ENCODE peak calls at places on chromosomes 1 and 21, in seven cellular contexts. U is GM10248, H is HFFc6, P is astrocyte of the cerebellum, B is AG09309, F is mucosa of descending colon, D is left ventricle myocardium inferior. O is an unnamed sample.

GRCh38 chr1:178536329-178536728 is 23.4 kb downstream of the TEX35 start:
- DNase-seq in F (peak), D (no peak), B (no peak), U (no peak), H (no peak), P (no peak), O (no peak)

GRCh38 chr1:10252508-10252907 is 42.1 kb downstream of the KIF1B start:
- DNase-seq in B (no peak), H (peak), U (no peak), P (no peak), F (no peak), D (no peak), O (no peak)

GRCh38 chr1:183996036-183996376 is 41.5 kb downstream of the COLGALT2 start:
- DNase-seq in P (no peak), H (no peak), F (no peak), U (no peak), D (no peak), B (no peak), O (no peak)

GRCh38 chr21:39670741-39671140 is 58.0 kb downstream of the B3GALT5 start:
- DNase-seq in P (no peak), B (no peak), H (no peak), U (no peak), D (no peak), F (no peak), O (no peak)

GRCh38 chr1:110011527-110012041 is 22.8 kb upstream of the STRIP1 start:
- DNase-seq in B (no peak), U (peak), H (peak), P (peak), D (no peak), F (peak), O (peak)

GRCh38 chr1:213391445-213391844 is 340.4 kb downstream of the RPS6KC1 start:
- DNase-seq in P (no peak), D (no peak), B (no peak), U (no peak), F (no peak), H (no peak), O (no peak)

GRCh38 chr1:36948147-36948546 is 86.2 kb downstream of the GRIK3 start:
- DNase-seq in U (no peak), P (no peak), H (no peak), D (no peak), B (no peak), F (no peak), O (no peak)

GRCh38 chr1:157262422-157262821 is 124.2 kb upstream of the ETV3 start:
- DNase-seq in D (no peak), H (no peak), U (no peak), B (no peak), P (no peak), F (no peak), O (no peak)

GRCh38 chr1:1630965-1631792 is 794 bp upstream of the MMP23B start:
- DNase-seq in U (no peak), H (no peak), P (no peak), F (peak), D (peak), B (no peak), O (peak)

GRCh38 chr1:154865442-154866256 is 4.4 kb downstream of the KCNN3 start:
- DNase-seq in B (no peak), P (no peak), F (no peak), U (no peak), H (no peak), D (no peak), O (no peak)

GRCh38 chr1:9593492-9594465 is 5.1 kb downstream of the TMEM201 start:
- DNase-seq in U (peak), F (peak), H (peak), D (peak), P (no peak), B (no peak), O (peak)

GRCh38 chr1:44418022-44418673 is 13.1 kb downstream of the RNF220 start:
- DNase-seq in D (no peak), U (no peak), F (no peak), P (no peak), B (no peak), H (no peak), O (no peak)

GRCh38 chr1:11981378-11982009 is 1.2 kb downstream of the MFN2 start:
- DNase-seq in P (no peak), F (no peak), B (no peak), D (no peak), H (peak), U (no peak), O (no peak)

GRCh38 chr1:222877854-222878253 is 63.0 kb downstream of the DISP1 start:
- DNase-seq in P (no peak), H (no peak), B (no peak), U (no peak), D (no peak), F (no peak), O (no peak)

GRCh38 chr1:84479998-84480397 is 932 bp downstream of the RPF1 start:
- DNase-seq in P (no peak), B (no peak), H (no peak), F (no peak), D (no peak), U (no peak), O (peak)

GRCh38 chr1:151846062-151846568 is 6.5 kb upstream of the C2CD4D start:
- DNase-seq in D (no peak), P (no peak), F (no peak), B (no peak), H (peak), U (no peak), O (peak)

GRCh38 chr1:37575692-37576091 is 19.0 kb downstream of the DNALI1 start:
- DNase-seq in B (no peak), H (peak), P (no peak), U (no peak), F (no peak), D (no peak), O (no peak)

GRCh38 chr1:244022301-244022700 is 28.8 kb upstream of the ZBTB18 start:
- DNase-seq in D (no peak), F (no peak), B (peak), P (no peak), U (no peak), H (peak), O (no peak)

GRCh38 chr1:50099654-50100053 is 9.1 kb upstream of the ELAVL4 start:
- DNase-seq in F (no peak), H (no peak), P (no peak), B (no peak), U (no peak), D (no peak), O (no peak)

GRCh38 chr1:218369688-218370511 is 24.8 kb downstream of the TGFB2 start:
- DNase-seq in U (no peak), D (no peak), F (no peak), B (no peak), H (peak), P (no peak), O (no peak)

GRCh38 chr1:25875154-25875855 is at the start of gene PAQR7:
- DNase-seq in F (peak), B (no peak), U (peak), P (no peak), D (peak), H (peak), O (peak)
- TF ChIP-seq CTCF in F (no peak), B (no peak), U (peak), P (peak), D (peak), H (peak), O (no peak)

GRCh38 chr1:231465051-231465450 is 43.0 kb upstream of the EGLN1 start:
- DNase-seq in F (no peak), B (no peak), U (no peak), H (no peak), P (no peak), D (no peak), O (peak)

GRCh38 chr1:231463541-231463940 is 41.5 kb upstream of the EGLN1 start:
- DNase-seq in P (no peak), B (no peak), F (no peak), U (no peak), H (no peak), D (no peak), O (no peak)

GRCh38 chr1:231460614-231461013 is 38.5 kb upstream of the EGLN1 start:
- DNase-seq in U (peak), B (no peak), P (peak), D (no peak), H (no peak), F (peak), O (peak)
- TF ChIP-seq CTCF in U (no peak), B (no peak), P (no peak), D (no peak), H (no peak), F (no peak), O (no peak)

DNA sequence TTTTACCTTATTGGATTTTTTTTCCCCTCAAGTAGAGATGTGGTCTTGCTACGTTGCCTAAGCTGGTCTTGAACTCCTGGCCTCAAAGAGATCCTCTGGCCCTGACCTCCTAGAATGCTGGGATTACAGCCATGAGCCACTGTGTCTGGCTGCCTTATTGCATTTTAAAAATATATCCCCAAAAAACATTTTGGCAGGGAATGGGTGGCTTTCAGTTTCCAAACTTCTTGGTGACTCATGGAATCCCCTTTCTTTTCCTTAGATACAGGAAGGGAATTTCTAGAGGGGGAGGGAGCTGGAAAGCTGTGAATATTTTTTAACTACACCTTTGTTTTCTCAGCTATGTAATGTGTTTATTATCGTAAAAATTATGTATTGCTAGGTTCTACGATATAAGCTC is 73.3 kb downstream of the SNRPE start:
- DNase-seq in F (no peak), U (no peak), B (no peak), P (no peak), D (no peak), H (no peak), O (no peak)
- TF ChIP-seq CTCF in F (no peak), U (no peak), B (no peak), P (no peak), D (no peak), H (no peak), O (no peak)

GRCh38 chr1:34400690-34401089 is 224.0 kb downstream of the C1orf94 start:
- DNase-seq in U (no peak), B (no peak), D (no peak), F (peak), P (no peak), H (no peak), O (no peak)

GRCh38 chr1:34398205-34398915 is 221.7 kb downstream of the C1orf94 start:
- DNase-seq in U (no peak), F (no peak), H (no peak), P (no peak), B (no peak), D (no peak), O (no peak)

GRCh38 chr1:34403156-34403555 is 226.4 kb downstream of the C1orf94 start:
- DNase-seq in P (no peak), U (no peak), D (no peak), H (no peak), B (no peak), F (no peak), O (no peak)

GRCh38 chr1:34396042-34396441 is 219.3 kb downstream of the C1orf94 start:
- DNase-seq in H (no peak), U (no peak), F (no peak), D (no peak), P (no peak), B (no peak), O (no peak)

DNA sequence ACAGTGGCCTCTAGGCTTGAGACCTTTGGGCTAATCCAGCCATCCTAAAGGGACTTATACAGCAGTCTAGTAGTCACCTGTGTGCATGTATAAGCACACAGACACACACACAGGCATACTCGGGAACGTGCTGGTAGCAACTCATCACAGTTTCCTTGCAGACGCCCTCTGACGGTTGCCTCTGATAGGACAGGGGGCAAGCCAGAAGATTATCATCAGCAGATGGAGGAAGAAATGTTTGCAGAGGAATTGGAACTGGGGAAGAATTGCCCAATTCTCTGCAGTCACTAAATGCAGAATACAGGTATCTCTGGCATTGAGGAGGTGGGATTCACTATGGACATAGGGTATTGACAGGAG is 222.2 kb downstream of the C1orf94 start:
- DNase-seq in D (no peak), B (no peak), P (no peak), F (no peak), H (no peak), U (no peak), O (no peak)
- TF ChIP-seq CTCF in D (no peak), B (no peak), P (no peak), F (no peak), H (no peak), U (no peak), O (no peak)

GRCh38 chr1:212155219-212155618 is 119.7 kb downstream of the DTL start:
- DNase-seq in F (no peak), D (no peak), P (no peak), B (no peak), H (no peak), U (no peak), O (no peak)

GRCh38 chr1:212161231-212161781 is 123.9 kb upstream of the PPP2R5A start:
- DNase-seq in U (no peak), H (peak), D (no peak), P (peak), F (no peak), B (peak), O (no peak)

GRCh38 chr1:212157252-212157651 is 121.7 kb downstream of the DTL start:
- DNase-seq in P (no peak), U (no peak), H (no peak), B (no peak), D (no peak), F (no peak), O (no peak)

GRCh38 chr1:212162635-212163034 is 122.6 kb upstream of the PPP2R5A start:
- DNase-seq in B (peak), F (peak), P (peak), D (peak), U (peak), H (peak), O (peak)

GRCh38 chr1:212158912-212159796 is 123.6 kb downstream of the DTL start:
- DNase-seq in H (no peak), B (no peak), U (peak), D (no peak), F (no peak), P (no peak), O (peak)
- TF ChIP-seq CTCF in H (no peak), B (no peak), U (no peak), D (no peak), F (no peak), P (no peak), O (no peak)

DNA sequence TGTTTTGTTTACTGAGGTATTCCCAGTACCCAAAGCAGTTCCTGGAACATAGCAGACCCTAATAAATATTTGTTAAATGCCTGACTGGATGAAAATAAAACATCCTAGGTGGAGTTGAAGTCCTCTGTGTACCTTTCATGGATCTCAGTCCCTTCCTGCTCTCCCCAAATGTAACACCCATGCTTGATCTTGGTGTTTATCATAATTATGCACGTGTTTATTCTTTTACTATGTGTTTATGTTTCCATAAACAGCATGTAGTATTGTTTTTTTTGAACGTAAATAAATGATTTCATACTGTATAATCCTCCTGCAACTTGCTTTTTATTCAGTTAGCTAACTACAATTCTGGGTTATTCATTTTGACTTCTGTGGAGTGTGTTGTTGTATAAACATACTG is 4.8 kb downstream of the LACTBL1 start:
- DNase-seq in P (no peak), H (no peak), U (no peak), F (no peak), B (no peak), D (no peak), O (no peak)
- TF ChIP-seq CTCF in P (no peak), H (no peak), U (no peak), F (no peak), B (no peak), D (no peak), O (no peak)

O was measured in activated CD8-positive, alpha-beta T cell treated with anti-CD3 and anti-CD28 coated beads for 36 hours.